ENCODE peak calls at places on chromosomes 16 and 17, in six cellular contexts. R is HAP-1, Z is lung, I is foreskin fibroblast, H is bronchial epithelial cell, L is fibroblast of the aortic adventitia. J is an unnamed sample.

GRCh38 chr17:76751416-76751993 is 13.6 kb downstream of the MFSD11 start:
- DNase-seq in R (no peak), H (no peak), Z (no peak), L (no peak), I (no peak), J (no peak)

GRCh38 chr17:76382305-76382802 is 2.1 kb upstream of the SPHK1 start:
- DNase-seq in I (peak; percentile 43), R (peak; percentile 64), L (no peak), H (peak; percentile 49), Z (no peak), J (peak; percentile 54)

GRCh38 chr16:50550035-50550434 is 1.8 kb downstream of the NKD1 start:
- DNase-seq in R (no peak), L (no peak), I (no peak), H (no peak), Z (no peak), J (no peak)

GRCh38 chr16:46688101-46688656 is 799 bp downstream of the VPS35 start:
- DNase-seq in L (peak; percentile 27), I (no peak), R (no peak), H (peak; percentile 90), Z (peak; percentile 51), J (peak; percentile 35)

GRCh38 chr16:57100445-57100844 is 8.1 kb downstream of the CPNE2 start:
- DNase-seq in L (no peak), R (no peak), Z (no peak), H (no peak), I (no peak), J (no peak)

GRCh38 chr17:75406222-75406615 is 741 bp upstream of the GRB2 start:
- DNase-seq in Z (no peak), I (no peak), H (no peak), R (no peak), L (no peak), J (peak; percentile 35)

GRCh38 chr17:76264425-76264754 is 758 bp upstream of the UBALD2 start:
- DNase-seq in L (no peak), Z (no peak), I (no peak), H (no peak), R (no peak), J (no peak)

GRCh38 chr17:38333635-38334295 is 10.0 kb downstream of the GPR179 start:
- DNase-seq in I (no peak), H (no peak), L (no peak), R (peak; percentile 87), Z (no peak), J (peak; percentile 35)

GRCh38 chr17:83132251-83133081 is 53.1 kb downstream of the METRNL start:
- DNase-seq in I (no peak), R (no peak), L (no peak), Z (no peak), H (no peak), J (peak; percentile 13)

GRCh38 chr17:74215332-74215727 is 2.0 kb downstream of the TTYH2 start:
- DNase-seq in Z (no peak), H (no peak), L (no peak), R (no peak), I (no peak), J (no peak)

GRCh38 chr16:76835319-76835718 is 355.7 kb upstream of the MON1B start:
- DNase-seq in I (no peak), R (no peak), Z (no peak), L (peak; percentile 12), H (no peak), J (no peak)

GRCh38 chr17:2264023-2264860 is 39.3 kb downstream of the SMG6 start:
- DNase-seq in Z (no peak), R (no peak), I (no peak), H (no peak), L (peak; percentile 58), J (peak; percentile 48)

GRCh38 chr16:3824121-3824795 is 56.3 kb downstream of the CREBBP start:
- DNase-seq in H (peak; percentile 38), Z (no peak), L (no peak), R (no peak), I (no peak), J (no peak)

GRCh38 chr17:81440511-81441244 is 45.4 kb downstream of the BAHCC1 start:
- DNase-seq in H (no peak), L (no peak), R (peak; percentile 85), Z (no peak), I (no peak), J (no peak)

DNA sequence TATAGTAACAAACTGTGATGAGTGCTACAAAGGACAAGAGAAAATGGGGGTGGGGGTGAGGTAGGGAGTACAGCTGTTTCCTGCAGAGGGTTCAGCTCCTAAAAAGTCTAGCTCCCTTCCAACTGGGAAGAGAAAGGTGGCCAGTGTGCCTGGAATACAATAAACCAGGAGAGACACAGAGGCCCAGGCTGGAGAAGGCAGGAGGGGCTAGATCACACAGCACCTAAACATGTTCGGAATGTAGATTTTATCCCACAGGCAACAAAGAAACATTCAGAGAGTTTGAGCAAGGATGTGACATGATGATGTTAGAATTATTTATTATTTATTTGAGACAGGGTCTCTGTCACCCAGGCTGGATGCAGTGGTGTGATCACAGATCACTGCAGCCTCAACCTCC is 10.2 kb downstream of the TEX2 start:
- DNase-seq in L (no peak), Z (no peak), H (no peak), R (no peak), I (no peak), J (no peak)
- H3K4me3 ChIP-seq in L (no peak overlapping the region), Z (no peak overlapping the region), H (no peak overlapping the region), R (no peak overlapping the region), I (no peak overlapping the region), J (no peak overlapping the region)

GRCh38 chr17:60043846-60044245 is 34.9 kb downstream of the HEATR6 start:
- DNase-seq in I (no peak), H (no peak), Z (no peak), R (no peak), L (no peak), J (no peak)

GRCh38 chr17:60047590-60047989 is 31.1 kb downstream of the HEATR6 start:
- DNase-seq in I (no peak), Z (no peak), H (no peak), R (no peak), L (no peak), J (no peak)

GRCh38 chr17:60049936-60050335 is 28.8 kb downstream of the HEATR6 start:
- DNase-seq in I (no peak), Z (no peak), L (no peak), R (no peak), H (no peak), J (no peak)

DNA sequence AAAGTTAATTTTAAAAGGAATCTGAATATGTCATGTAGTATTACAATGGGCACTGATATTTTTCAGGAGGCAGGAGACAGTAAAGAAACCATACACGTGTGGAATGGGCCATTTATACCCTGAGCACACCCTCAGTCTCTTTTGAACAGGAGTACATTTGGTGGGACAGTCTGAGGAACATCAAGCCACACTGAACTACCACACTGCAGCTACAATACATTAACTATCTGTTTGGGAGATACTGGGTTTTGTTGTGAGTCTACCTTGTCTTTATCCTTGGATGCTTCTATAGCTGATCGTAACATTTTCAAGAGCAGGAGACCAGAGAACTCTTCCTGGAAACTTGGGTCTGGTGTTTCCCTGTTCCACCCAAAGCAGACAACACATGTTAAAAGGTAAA is 31.7 kb downstream of the HEATR6 start:
- DNase-seq in Z (no peak), I (no peak), L (no peak), R (no peak), H (no peak), J (no peak)
- H3K4me3 ChIP-seq in Z (no peak overlapping the region), I (no peak overlapping the region), L (no peak overlapping the region), R (no peak overlapping the region), H (no peak overlapping the region), J (no peak overlapping the region)

GRCh38 chr17:1049446-1050225 is 52.7 kb downstream of the TIMM22 start:
- DNase-seq in H (no peak), L (no peak), I (no peak), R (no peak), Z (no peak), J (no peak)

GRCh38 chr17:1047177-1047885 is 50.4 kb downstream of the TIMM22 start:
- DNase-seq in I (no peak), H (no peak), L (peak; percentile 47), Z (no peak), R (no peak), J (peak; percentile 24)

GRCh38 chr17:1050246-1050995 is 53.5 kb downstream of the TIMM22 start:
- DNase-seq in I (no peak), Z (no peak), H (no peak), R (no peak), L (no peak), J (no peak)

GRCh38 chr17:1045456-1045855 is 48.5 kb downstream of the TIMM22 start:
- DNase-seq in H (no peak), I (no peak), R (no peak), L (no peak), Z (no peak), J (no peak)

GRCh38 chr17:1047886-1048470 is 51.0 kb downstream of the TIMM22 start:
- DNase-seq in L (no peak), I (no peak), R (no peak), Z (no peak), H (no peak), J (no peak)
- H3K4me3 ChIP-seq in L (no peak overlapping the region), I (no peak overlapping the region), R (no peak overlapping the region), Z (no peak overlapping the region), H (no peak overlapping the region), J (no peak overlapping the region)

DNA sequence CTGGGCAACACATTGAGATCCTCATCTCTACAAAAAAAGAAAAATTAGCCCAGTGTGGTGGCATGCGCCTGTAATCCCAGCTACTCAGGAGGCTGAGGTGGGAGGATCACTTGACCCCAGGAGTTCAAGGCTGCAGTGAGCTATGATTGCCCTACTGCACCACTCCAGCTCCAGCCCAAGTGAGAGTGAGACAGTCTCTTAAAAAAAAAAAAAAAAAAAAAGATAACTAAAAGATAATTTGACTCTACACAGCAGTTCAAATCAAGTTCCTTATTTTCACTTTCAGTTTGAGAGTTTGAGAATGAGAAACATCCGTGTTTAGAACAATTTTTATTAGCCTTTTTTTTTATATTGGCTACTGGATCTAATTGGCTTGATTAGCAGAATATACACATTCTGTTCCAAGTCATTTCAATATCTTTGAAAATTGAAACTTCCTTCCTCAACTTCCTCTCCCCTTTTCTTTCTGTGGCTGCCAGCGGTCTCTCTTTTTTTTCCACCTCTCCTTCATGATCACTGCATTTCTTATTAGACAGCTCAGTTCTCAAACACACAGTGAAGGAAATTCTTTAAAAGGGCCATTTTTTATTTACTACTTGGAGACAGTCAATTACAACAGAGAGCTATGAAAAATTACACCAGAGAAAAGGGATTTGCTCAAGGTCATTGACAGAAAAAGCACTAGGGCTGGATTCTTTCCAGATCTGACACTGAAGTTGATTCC is 4.5 kb upstream of the ACSF2 start:
- DNase-seq in I (no peak), R (no peak), Z (no peak), L (peak; percentile 27), H (no peak), J (peak; percentile 60)
- H3K4me3 ChIP-seq in I (peak overlapping the region; percentile 38), R (no peak overlapping the region), Z (no peak overlapping the region), L (peak overlapping the region; percentile 17), H (no peak overlapping the region), J (peak overlapping the region; percentile 36)

DNA sequence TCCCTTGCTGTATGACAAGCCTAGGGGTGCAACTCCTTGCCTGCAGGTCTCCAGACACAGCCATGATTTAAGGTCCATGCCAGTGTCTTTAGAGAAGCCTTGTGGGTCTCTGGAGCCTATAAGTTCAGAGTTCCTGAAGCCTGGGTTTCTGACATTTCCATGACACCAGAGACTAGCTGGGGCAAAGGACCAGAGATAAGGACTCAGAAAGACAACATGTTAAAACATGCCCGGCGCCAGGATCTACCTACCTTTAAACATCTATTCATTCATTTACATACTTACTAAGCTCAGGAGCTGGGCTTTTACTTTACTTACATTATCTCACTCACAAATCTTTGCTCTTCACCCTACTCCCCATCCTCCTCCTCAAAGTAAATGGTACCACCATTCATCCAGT is 1.5 kb downstream of the MRPL27 start:
- DNase-seq in Z (no peak), L (no peak), H (peak; percentile 88), I (no peak), R (no peak), J (no peak)
- H3K4me3 ChIP-seq in Z (no peak overlapping the region), L (peak overlapping the region; percentile 100), H (no peak overlapping the region), I (peak overlapping the region; percentile 96), R (no peak overlapping the region), J (no peak overlapping the region)

GRCh38 chr17:79952915-79953314 is 82.8 kb downstream of the TBC1D16 start:
- DNase-seq in L (no peak), Z (no peak), I (no peak), R (no peak), H (no peak), J (no peak)
- H3K4me3 ChIP-seq in L (no peak overlapping the region), Z (no peak overlapping the region), I (no peak overlapping the region), R (no peak overlapping the region), H (no peak overlapping the region), J (no peak overlapping the region)